ENCODE peak calls at places on chromosomes 4 and X, in ten cellular contexts. C is ascending aorta, S is fibroblast of lung, W is progenitor cell of endocrine pancreas, H is esophagus muscularis mucosa, A is hepatocyte, X is AG04450, O is mesothelial cell of epicardium, Z is fibroblast of mammary gland, V is OCI-LY7. Q is an unnamed sample.

GRCh38 chrX:69562904-69563568 is 52.9 kb upstream of the EDA start:
- DNase-seq in S (no peak), X (no peak), A (no peak), W (no peak), O (no peak), C (no peak), Z (no peak), H (no peak), V (no peak), Q (no peak)

GRCh38 chrX:47129879-47130358 is 14.6 kb downstream of the NDUFB11 start:
- DNase-seq in W (no peak), C (no peak), X (no peak), Z (peak), H (no peak), O (no peak), A (no peak), V (no peak), S (peak), Q (no peak)

GRCh38 chrX:8672176-8672575 is 59.8 kb downstream of the ANOS1 start:
- DNase-seq in X (no peak), H (no peak), S (no peak), O (no peak), A (no peak), V (no peak), C (no peak), W (no peak), Z (no peak), Q (peak)

GRCh38 chr4:24471623-24472510 is 112.5 kb downstream of the DHX15 start:
- DNase-seq in C (no peak), S (no peak), A (peak), O (peak), Z (no peak), X (no peak), W (peak), V (no peak), H (no peak), Q (peak)

GRCh38 chrX:48802813-48803261 is 970 bp downstream of the HDAC6 start:
- DNase-seq in W (no peak), O (no peak), H (no peak), A (no peak), V (no peak), Z (peak), S (no peak), X (no peak), C (no peak), Q (no peak)

GRCh38 chr4:112897548-112897947 is 151.9 kb upstream of the ANK2 start:
- DNase-seq in X (no peak), H (no peak), C (no peak), S (no peak), W (no peak), Z (no peak), A (no peak), V (no peak), O (no peak), Q (no peak)

GRCh38 chr4:147599764-147600163 is 17.4 kb upstream of the TMEM184C start:
- DNase-seq in A (no peak), S (no peak), H (peak), Z (peak), O (no peak), X (peak), W (no peak), C (no peak), V (no peak), Q (no peak)

GRCh38 chrX:24846551-24847170 is 152.9 kb downstream of the POLA1 start:
- DNase-seq in X (no peak), Z (peak), V (no peak), H (no peak), W (no peak), O (no peak), S (peak), C (no peak), A (no peak), Q (no peak)

GRCh38 chr4:80322716-80323115 is 12.8 kb upstream of the CFAP299 start:
- DNase-seq in W (no peak), O (no peak), X (no peak), C (no peak), Z (peak), V (peak), A (peak), S (peak), H (no peak), Q (no peak)

GRCh38 chr4:17726911-17727310 is 54.5 kb downstream of the FAM184B start:
- DNase-seq in O (no peak), A (no peak), Z (no peak), S (no peak), W (no peak), H (no peak), V (no peak), X (no peak), C (no peak), Q (no peak)

GRCh38 chrX:150870487-150871340 is 27.8 kb downstream of the CD99L2 start:
- DNase-seq in H (no peak), V (no peak), A (no peak), S (peak), Z (peak), C (no peak), X (no peak), O (no peak), W (no peak), Q (no peak)

GRCh38 chrX:9614016-9614415 is 149.2 kb downstream of the TBL1X start:
- DNase-seq in C (no peak), X (no peak), V (no peak), Z (peak), H (no peak), A (no peak), S (peak), W (no peak), O (no peak), Q (no peak)

GRCh38 chr4:184347251-184348239 is 126.8 kb downstream of the IRF2 start:
- DNase-seq in Z (peak), A (peak), O (no peak), X (no peak), C (no peak), W (no peak), H (no peak), S (peak), V (peak), Q (peak)

GRCh38 chr4:95835672-95836071 is 4.2 kb upstream of the PDHA2 start:
- DNase-seq in O (no peak), V (peak), W (no peak), C (no peak), S (peak), Z (no peak), H (no peak), A (peak), X (no peak), Q (peak)

GRCh38 chr4:174314770-174315169 is 31.1 kb downstream of the CEP44 start:
- DNase-seq in V (no peak), A (peak), S (peak), W (no peak), H (no peak), Z (peak), X (no peak), O (no peak), C (no peak), Q (no peak)

GRCh38 chrX:31366076-31366475 is 294.2 kb upstream of the FTHL17 start:
- DNase-seq in Z (no peak), O (no peak), S (no peak), C (no peak), H (no peak), W (no peak), X (no peak), V (peak), A (no peak), Q (no peak)

GRCh38 chr4:183303278-183303677 is 16.8 kb downstream of the CLDN22 start:
- DNase-seq in A (no peak), W (no peak), C (no peak), Z (peak), H (no peak), X (no peak), O (no peak), S (no peak), V (no peak), Q (no peak)

GRCh38 chr4:105474110-105474518 is 252 bp upstream of the PPA2 start:
- DNase-seq in A (peak), H (peak), V (no peak), O (peak), X (peak), C (peak), Z (peak), W (no peak), S (peak), Q (peak)

GRCh38 chr4:20253799-20254409 is 2.2 kb downstream of the SLIT2 start:
- DNase-seq in C (no peak), S (peak), X (no peak), Z (no peak), A (peak), W (no peak), V (no peak), O (peak), H (no peak), Q (peak)

GRCh38 chrX:11531226-11531625 is 134.5 kb downstream of the ARHGAP6 start:
- DNase-seq in X (no peak), V (peak), W (no peak), S (peak), C (no peak), O (no peak), H (no peak), A (peak), Z (peak), Q (no peak)

GRCh38 chrX:38701073-38701472 is 100.2 kb upstream of the MID1IP1 start:
- DNase-seq in X (no peak), A (no peak), Z (no peak), C (no peak), V (no peak), H (no peak), O (no peak), W (no peak), S (no peak), Q (no peak)

GRCh38 chr4:3529363-3529762 is 2.9 kb downstream of the LRPAP1 start:
- DNase-seq in S (no peak), A (peak), H (no peak), C (no peak), W (no peak), O (no peak), V (peak), X (no peak), Z (peak), Q (no peak)

GRCh38 chrX:139932901-139933796 is at the start of gene ATP11C:
- DNase-seq in C (peak), Z (peak), X (peak), O (peak), W (peak), H (peak), V (peak), A (peak), S (peak), Q (peak)

GRCh38 chrX:106608016-106608415 is 3.8 kb upstream of the RADX start:
- DNase-seq in A (no peak), X (no peak), S (no peak), W (no peak), O (no peak), H (no peak), V (no peak), C (no peak), Z (no peak), Q (no peak)

GRCh38 chr4:89722517-89722916 is 114.4 kb downstream of the SNCA start:
- DNase-seq in W (no peak), A (no peak), X (no peak), S (no peak), V (no peak), H (no peak), C (no peak), Z (no peak), O (no peak), Q (no peak)

GRCh38 chrX:18873189-18873791 is 110.6 kb downstream of the PHKA2 start:
- DNase-seq in W (no peak), S (peak), X (no peak), H (no peak), V (no peak), Z (peak), C (no peak), A (no peak), O (no peak), Q (no peak)

GRCh38 chr4:147479817-147480216 is 1.1 kb upstream of the EDNRA start:
- DNase-seq in A (no peak), H (no peak), C (peak), W (no peak), X (no peak), Z (peak), O (no peak), V (no peak), S (peak), Q (no peak)

GRCh38 chr4:115965588-115965987 is 852.2 kb upstream of the NDST4 start:
- DNase-seq in W (no peak), V (no peak), O (no peak), C (no peak), S (no peak), X (no peak), H (no peak), Z (no peak), A (no peak), Q (no peak)

GRCh38 chr4:107854326-107855030 is 29.7 kb downstream of the SGMS2 start:
- DNase-seq in O (no peak), V (no peak), A (no peak), H (no peak), S (peak), X (no peak), W (no peak), Z (peak), C (no peak), Q (no peak)

GRCh38 chrX:114071412-114071811 is 512.5 kb upstream of the HTR2C start:
- DNase-seq in C (no peak), Z (no peak), O (no peak), H (no peak), X (no peak), A (no peak), V (no peak), W (no peak), S (no peak), Q (no peak)

GRCh38 chr4:7759221-7759620 is 180.4 kb downstream of the AFAP1 start:
- DNase-seq in S (no peak), X (no peak), Z (no peak), O (no peak), C (no peak), W (no peak), V (peak), H (no peak), A (no peak), Q (no peak)

GRCh38 chr4:56469489-56470210 is 2.2 kb downstream of the SRP72 start:
- DNase-seq in Z (peak), V (no peak), C (no peak), O (no peak), X (no peak), A (no peak), W (no peak), H (no peak), S (no peak), Q (no peak)

GRCh38 chr4:77433102-77433733 is 172.4 kb upstream of the CXCL13 start:
- DNase-seq in W (no peak), O (no peak), Z (peak), X (no peak), H (no peak), V (peak), S (peak), C (no peak), A (peak), Q (peak)

GRCh38 chr4:110854021-110854678 is 231.3 kb upstream of the PITX2 start:
- DNase-seq in X (peak), A (no peak), C (no peak), Z (peak), W (no peak), O (no peak), V (no peak), H (no peak), S (peak), Q (no peak)

GRCh38 chr4:45946699-45947098 is 177.2 kb downstream of the GABRG1 start:
- DNase-seq in Z (no peak), O (no peak), X (no peak), C (no peak), H (no peak), W (no peak), S (no peak), A (no peak), V (no peak), Q (no peak)

GRCh38 chr4:7253806-7254205 is 61.5 kb downstream of the SORCS2 start:
- DNase-seq in Z (no peak), S (no peak), C (no peak), H (no peak), W (no peak), O (no peak), A (no peak), V (no peak), X (no peak), Q (no peak)

GRCh38 chr4:77438549-77438948 is 167.1 kb upstream of the CXCL13 start:
- DNase-seq in C (no peak), X (no peak), O (no peak), V (no peak), S (no peak), H (no peak), A (no peak), Z (no peak), W (no peak), Q (no peak)

GRCh38 chrX:112058255-112058654 is 24.3 kb downstream of the TRPC5 start:
- DNase-seq in S (no peak), A (no peak), V (no peak), X (peak), C (no peak), W (no peak), O (no peak), H (no peak), Z (peak), Q (peak)

GRCh38 chr4:6425911-6426310 is 46.5 kb downstream of the PPP2R2C start:
- DNase-seq in W (no peak), Z (no peak), C (no peak), V (no peak), A (no peak), X (no peak), S (no peak), O (no peak), H (no peak), Q (no peak)

GRCh38 chr4:165355900-165356300 is 22.9 kb upstream of the CPE start:
- DNase-seq in A (peak), H (no peak), X (no peak), C (no peak), Z (peak), W (no peak), V (peak), S (peak), O (no peak), Q (peak)

GRCh38 chr4:165345663-165346417 is 18.4 kb downstream of the MSMO1 start:
- DNase-seq in S (no peak), H (no peak), O (no peak), X (no peak), A (no peak), V (no peak), Z (peak), C (no peak), W (no peak), Q (no peak)

GRCh38 chr4:165347647-165348569 is 20.4 kb downstream of the MSMO1 start:
- DNase-seq in Z (no peak), X (no peak), C (no peak), W (no peak), V (no peak), S (no peak), H (no peak), O (no peak), A (no peak), Q (no peak)

GRCh38 chr4:165351359-165352130 is 24.1 kb downstream of the MSMO1 start:
- DNase-seq in Z (no peak), S (no peak), C (no peak), A (no peak), H (no peak), X (no peak), V (no peak), W (no peak), O (no peak), Q (no peak)
- TF ChIP-seq CTCF in Z (no peak), S (no peak), C (no peak), A (no peak), H (no peak), X (no peak), V (peak), W (no peak), O (no peak), Q (no peak)

GRCh38 chr4:138092060-138092459 is 150.1 kb downstream of the SLC7A11 start:
- DNase-seq in V (no peak), W (no peak), H (no peak), X (no peak), A (no peak), S (no peak), C (no peak), Z (no peak), O (no peak), Q (no peak)
- TF ChIP-seq CTCF in V (no peak), W (no peak), H (no peak), X (no peak), A (no peak), S (no peak), C (no peak), Z (no peak), O (no peak), Q (no peak)

GRCh38 chr4:98630804-98631454 is 27.5 kb downstream of the TSPAN5 start:
- DNase-seq in S (no peak), X (no peak), W (no peak), H (peak), A (no peak), Z (peak), C (no peak), V (no peak), O (no peak), Q (no peak)
- TF ChIP-seq CTCF in S (no peak), X (no peak), W (no peak), H (no peak), A (no peak), Z (peak), C (no peak), V (peak), O (no peak), Q (no peak)

GRCh38 chr4:2443986-2444740 is 24.7 kb upstream of the RNF4 start:
- DNase-seq in S (no peak), X (no peak), C (no peak), H (no peak), O (no peak), Z (no peak), V (no peak), A (no peak), W (no peak), Q (no peak)

GRCh38 chr4:2445130-2445529 is 23.8 kb upstream of the RNF4 start:
- DNase-seq in S (no peak), O (no peak), H (no peak), X (no peak), C (no peak), A (no peak), V (no peak), W (no peak), Z (no peak), Q (no peak)

GRCh38 chr4:2443061-2443730 is 24.4 kb downstream of the CFAP99 start:
- DNase-seq in W (no peak), H (no peak), Z (no peak), V (no peak), X (no peak), S (no peak), C (no peak), O (no peak), A (no peak), Q (no peak)

GRCh38 chr4:2441393-2442174 is 22.8 kb downstream of the CFAP99 start:
- DNase-seq in H (no peak), W (peak), X (no peak), V (peak), C (no peak), O (no peak), A (peak), Z (peak), S (peak), Q (peak)

DNA sequence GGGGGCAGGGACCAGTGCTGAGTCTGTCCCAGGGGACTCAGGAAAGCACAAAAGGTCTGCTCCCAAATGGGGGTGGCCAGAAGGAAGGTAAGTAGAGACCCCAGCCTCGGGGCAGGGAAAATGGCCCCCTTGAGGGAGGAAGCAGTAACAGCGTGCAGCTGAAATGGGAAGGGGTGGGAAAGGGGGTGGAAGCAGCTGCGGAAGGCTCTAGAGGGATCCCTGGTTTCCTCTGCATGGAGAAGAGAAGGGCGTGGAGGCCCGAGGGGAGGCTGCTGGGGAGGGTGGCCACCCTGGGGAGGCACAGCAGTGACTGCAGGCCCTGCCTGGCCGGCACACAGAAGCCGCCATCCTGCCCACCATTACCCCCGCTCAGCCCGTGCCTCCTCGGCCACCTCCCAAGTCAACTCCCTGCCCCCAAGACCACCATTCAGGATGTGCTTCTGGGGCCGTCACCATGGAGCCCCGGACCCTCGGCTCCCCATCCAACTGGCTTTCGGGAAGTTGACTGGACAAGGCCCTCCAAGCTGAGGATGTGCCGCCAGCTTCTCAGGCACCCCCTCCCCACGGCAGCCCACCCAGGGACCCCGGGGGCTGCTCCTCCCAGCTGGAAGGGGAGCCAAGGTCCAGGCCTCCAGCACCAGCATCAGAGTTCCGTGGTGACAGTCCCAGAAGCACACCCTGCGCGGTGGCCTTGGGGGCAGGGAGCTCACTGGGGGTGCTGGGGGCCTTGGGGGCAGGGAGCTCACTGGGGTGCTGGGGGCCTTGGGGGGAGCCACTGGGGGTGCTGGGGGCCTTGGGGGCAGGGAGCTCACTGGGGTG is 23.6 kb downstream of the CFAP99 start:
- DNase-seq in C (no peak), H (no peak), W (no peak), S (no peak), O (no peak), A (no peak), Z (no peak), V (no peak), X (no peak), Q (no peak)
- TF ChIP-seq CTCF in C (no peak), H (no peak), W (no peak), S (no peak), O (no peak), A (no peak), Z (no peak), V (no peak), X (no peak), Q (no peak)

Q was measured in endothelial cell.